ENCODE peak calls at places on chromosome 15, in five cellular contexts. R is endodermal cell, H is astrocyte of the spinal cord, T is heart right ventricle, S is HepG2. X is an unnamed sample.

GRCh38 chr15:42933886-42934667 is 13.5 kb upstream of the TTBK2 start:
- DNase-seq in R (no peak), H (no peak), T (no peak), S (peak; percentile 48), X (no peak)

GRCh38 chr15:70430029-70430428 is 332.3 kb upstream of the TLE3 start:
- DNase-seq in R (no peak), H (no peak), T (no peak), S (no peak), X (no peak)

GRCh38 chr15:73383310-73384185 is 14.8 kb upstream of the HCN4 start:
- DNase-seq in R (no peak), H (no peak), T (no peak), S (no peak), X (no peak)

GRCh38 chr15:99956820-99957641 is 223.8 kb upstream of the LYSMD4 start:
- DNase-seq in R (peak; percentile 26), H (no peak), T (no peak), S (no peak), X (no peak)

GRCh38 chr15:80776420-80777045 is 2.6 kb upstream of the CEMIP start:
- DNase-seq in R (peak; percentile 88), H (peak; percentile 83), T (peak; percentile 27), S (peak; percentile 62), X (peak; percentile 65)

GRCh38 chr15:92273732-92274131 is 119.9 kb upstream of the ST8SIA2 start:
- DNase-seq in R (no peak), H (no peak), T (no peak), S (no peak), X (no peak)

GRCh38 chr15:75835990-75836952 is 7.0 kb upstream of the UBE2Q2 start:
- DNase-seq in R (no peak), H (peak; percentile 12), T (no peak), S (no peak), X (no peak)

GRCh38 chr15:34206016-34206415 is 3.9 kb downstream of the KATNBL1 start:
- DNase-seq in R (no peak), H (peak; percentile 15), T (no peak), S (no peak), X (no peak)

GRCh38 chr15:39565851-39566250 is 15.0 kb upstream of the THBS1 start:
- DNase-seq in R (no peak), H (no peak), T (no peak), S (no peak), X (no peak)

GRCh38 chr15:98927990-98928389 is 79.6 kb downstream of the PGPEP1L start:
- DNase-seq in R (no peak), H (no peak), T (no peak), S (no peak), X (no peak)

GRCh38 chr15:59994855-59995557 is 9.1 kb upstream of the FOXB1 start:
- DNase-seq in R (peak; percentile 87), H (no peak), T (no peak), S (no peak), X (no peak)

GRCh38 chr15:59995568-59996349 is 8.4 kb upstream of the FOXB1 start:
- DNase-seq in R (peak; percentile 69), H (no peak), T (no peak), S (no peak), X (no peak)

GRCh38 chr15:59997070-59997701 is 6.9 kb upstream of the FOXB1 start:
- DNase-seq in R (peak; percentile 94), H (no peak), T (no peak), S (no peak), X (no peak)

GRCh38 chr15:59998256-59999063 is 5.7 kb upstream of the FOXB1 start:
- DNase-seq in R (peak; percentile 77), H (no peak), T (no peak), S (no peak), X (no peak)

DNA sequence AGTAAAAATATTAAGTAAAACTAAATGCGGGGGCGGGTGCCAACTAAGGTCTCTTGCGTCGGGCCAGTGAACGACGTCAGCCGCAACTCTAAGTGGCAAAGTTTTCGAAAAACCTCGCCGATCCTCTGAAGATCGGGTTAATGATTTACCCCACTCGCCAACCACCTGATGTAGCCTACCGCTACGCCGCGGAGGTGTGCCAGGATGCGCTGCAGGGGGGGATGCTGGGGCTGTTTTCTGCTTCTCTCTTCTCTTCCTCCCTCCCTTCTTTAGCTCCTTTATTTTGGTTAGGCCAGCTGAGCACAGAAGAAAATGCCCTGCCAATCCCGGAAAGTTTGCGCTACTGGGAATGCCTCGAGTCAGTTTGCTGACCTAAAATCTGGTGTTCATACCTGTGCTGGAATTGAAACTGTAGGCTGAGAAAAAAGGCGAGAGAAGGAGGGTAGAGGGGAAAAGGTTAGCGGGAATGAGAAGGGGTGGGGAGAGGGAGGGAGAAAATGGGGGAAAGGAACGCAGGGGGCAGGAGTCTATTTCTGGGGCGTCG is 7.5 kb upstream of the FOXB1 start:
- DNase-seq in R (peak; percentile 81), H (no peak), T (no peak), S (peak; percentile 14), X (no peak)
- H3K4me3 ChIP-seq in R (peak overlapping the region; percentile 59), H (no peak overlapping the region), T (no peak overlapping the region), S (no peak overlapping the region), X (peak overlapping the region; percentile 19)

GRCh38 chr15:62756326-62756994 is 286.1 kb upstream of the TPM1 start:
- DNase-seq in R (no peak), H (no peak), T (no peak), S (peak; percentile 61), X (no peak)

GRCh38 chr15:62758952-62759349 is 283.6 kb upstream of the TPM1 start:
- DNase-seq in R (no peak), H (no peak), T (no peak), S (no peak), X (no peak)

GRCh38 chr15:62756995-62757360 is 285.6 kb upstream of the TPM1 start:
- DNase-seq in R (no peak), H (no peak), T (no peak), S (no peak), X (no peak)

GRCh38 chr15:62757535-62757934 is 285.0 kb upstream of the TPM1 start:
- DNase-seq in R (no peak), H (no peak), T (no peak), S (no peak), X (no peak)

DNA sequence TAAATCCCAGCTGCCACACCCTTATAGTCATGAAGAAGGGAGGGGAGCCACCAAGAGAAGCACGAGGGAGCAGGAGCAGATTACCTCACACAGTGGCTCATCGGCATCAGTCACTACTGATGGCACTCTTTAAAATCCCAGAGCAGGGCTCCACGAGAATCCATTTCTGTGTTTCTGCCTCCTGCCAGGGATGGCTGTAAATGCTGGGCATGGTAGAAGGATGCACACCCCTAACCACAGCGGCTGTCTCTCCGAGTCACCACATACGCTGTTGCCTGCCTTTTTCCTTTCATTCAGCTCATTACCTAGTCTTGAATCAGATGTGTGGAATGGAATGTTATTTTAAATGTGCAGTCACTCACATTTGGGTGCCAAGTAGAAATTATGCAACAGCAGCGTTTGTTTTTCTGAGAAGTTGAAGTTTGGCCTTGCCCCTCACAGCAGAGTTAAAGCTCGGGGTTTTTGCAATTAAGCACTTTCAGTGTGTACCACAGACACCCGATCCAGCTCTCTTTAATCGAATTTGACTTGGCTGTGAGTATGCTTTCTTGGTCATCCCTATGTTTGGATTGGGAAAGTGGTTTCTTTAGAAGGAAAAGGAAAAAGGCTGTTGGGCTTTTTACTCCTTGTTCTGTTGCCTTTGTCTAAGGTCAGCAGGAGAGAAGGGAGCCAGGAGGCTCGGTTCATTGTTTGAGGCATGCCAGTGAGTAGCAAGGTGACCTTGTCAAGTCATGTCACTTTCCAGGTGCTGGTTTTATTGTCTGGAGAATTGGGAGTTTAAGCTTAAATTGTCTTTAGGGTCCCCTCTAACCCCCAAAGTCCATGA is 284.2 kb upstream of the TPM1 start:
- DNase-seq in R (no peak), H (peak; percentile 91), T (no peak), S (peak; percentile 56), X (no peak)
- H3K4me3 ChIP-seq in R (no peak overlapping the region), H (no peak overlapping the region), T (no peak overlapping the region), S (no peak overlapping the region), X (no peak overlapping the region)

GRCh38 chr15:36887214-36888017 is 212.9 kb downstream of the MEIS2 start:
- DNase-seq in R (peak; percentile 71), H (no peak), T (no peak), S (no peak), X (no peak)
- H3K4me3 ChIP-seq in R (peak overlapping the region; percentile 66), H (peak overlapping the region; percentile 42), T (peak overlapping the region; percentile 44), S (peak overlapping the region; percentile 1), X (no peak overlapping the region)

DNA sequence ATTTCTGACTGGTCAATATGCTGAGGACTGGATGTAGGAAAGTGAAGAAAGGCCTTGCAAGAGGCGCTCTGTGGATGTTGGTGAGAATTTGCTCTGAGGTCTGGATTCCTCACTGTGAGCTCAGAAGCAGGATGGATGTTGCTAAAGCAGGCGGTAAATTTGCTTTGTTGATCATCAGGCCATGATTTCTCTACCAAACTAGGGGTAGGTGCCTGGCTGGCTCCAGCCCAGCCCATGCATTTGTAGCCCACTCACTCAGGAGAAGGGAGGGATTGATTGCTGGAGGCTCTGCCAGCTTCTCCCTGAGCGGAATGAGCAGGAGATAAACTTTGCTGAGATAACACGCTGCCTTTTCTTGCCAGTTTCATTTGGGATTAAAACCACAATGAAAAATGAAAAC is 44.3 kb upstream of the NTRK3 start:
- DNase-seq in R (no peak), H (no peak), T (no peak), S (no peak), X (no peak)
- H3K4me3 ChIP-seq in R (no peak overlapping the region), H (no peak overlapping the region), T (no peak overlapping the region), S (no peak overlapping the region), X (no peak overlapping the region)

DNA sequence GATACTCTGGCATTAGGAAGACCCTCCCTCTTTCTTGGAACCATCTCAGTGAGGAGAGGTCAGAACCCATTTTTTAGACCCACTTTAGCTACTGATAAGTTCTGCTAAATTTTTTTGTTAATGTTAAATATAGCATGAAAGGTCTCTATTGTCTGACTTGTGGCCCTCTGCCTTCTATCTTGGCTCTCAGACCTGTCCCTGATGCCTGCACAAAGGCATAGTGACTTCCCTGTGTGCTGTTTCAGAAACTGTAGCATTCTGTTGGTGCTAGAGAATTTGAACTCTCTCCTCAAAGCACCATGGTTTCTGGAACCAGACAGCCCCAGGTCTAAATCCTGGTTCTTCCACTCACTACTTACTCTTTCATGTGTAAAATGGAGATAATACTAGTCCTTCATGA is 15.4 kb downstream of the MAPKBP1 start:
- DNase-seq in R (no peak), H (no peak), T (no peak), S (no peak), X (no peak)
- H3K4me3 ChIP-seq in R (no peak overlapping the region), H (no peak overlapping the region), T (no peak overlapping the region), S (no peak overlapping the region), X (no peak overlapping the region)

GRCh38 chr15:62506217-62506805 is 341.2 kb upstream of the C2CD4B start:
- DNase-seq in R (peak; percentile 51), H (peak; percentile 37), T (no peak), S (peak; percentile 78), X (peak; percentile 53)
- H3K4me3 ChIP-seq in R (peak overlapping the region; percentile 17), H (no peak overlapping the region), T (no peak overlapping the region), S (no peak overlapping the region), X (no peak overlapping the region)

GRCh38 chr15:65913631-65914199 is 44.4 kb downstream of the RAB11A start:
- DNase-seq in R (no peak), H (no peak), T (no peak), S (no peak), X (no peak)

GRCh38 chr15:65916664-65917406 is 47.5 kb downstream of the RAB11A start:
- DNase-seq in R (peak; percentile 92), H (peak; percentile 65), T (peak; percentile 44), S (peak; percentile 80), X (peak; percentile 66)

GRCh38 chr15:65916041-65916663 is 46.9 kb downstream of the RAB11A start:
- DNase-seq in R (no peak), H (no peak), T (no peak), S (no peak), X (no peak)

GRCh38 chr15:65914371-65914770 is 45.1 kb downstream of the RAB11A start:
- DNase-seq in R (peak; percentile 24), H (no peak), T (no peak), S (no peak), X (no peak)

GRCh38 chr15:65914981-65915925 is 46.0 kb downstream of the RAB11A start:
- DNase-seq in R (no peak), H (no peak), T (no peak), S (no peak), X (no peak)
- H3K4me3 ChIP-seq in R (no peak overlapping the region), H (no peak overlapping the region), T (no peak overlapping the region), S (no peak overlapping the region), X (no peak overlapping the region)

X was measured in Caco-2.